ENCODE peak calls at places on chromosome 19, in ten cellular contexts. L is PC-9; X is CD8-positive, alpha-beta T cell; U is tibial artery; C is psoas muscle; N is fibroblast of lung; O is fibroblast of the aortic adventitia; T is mesothelial cell of epicardium; H is HFF-Myc; I is HL-60. Z is an unnamed sample.

GRCh38 chr19:38073806-38074685 is 150.0 kb downstream of the DPF1 start:
- DNase-seq in N (peak), C (no peak), U (no peak), I (no peak), H (no peak), T (no peak), L (no peak), X (no peak), O (no peak), Z (no peak)

GRCh38 chr19:47232422-47233211 is 1.6 kb upstream of the BBC3 start:
- DNase-seq in X (no peak), C (no peak), I (no peak), L (peak), U (no peak), H (peak), T (no peak), N (peak), O (peak), Z (peak)

GRCh38 chr19:16660763-16661479 is at the start of gene TMEM38A:
- DNase-seq in I (peak), T (peak), N (no peak), L (peak), U (peak), H (no peak), X (peak), C (peak), O (no peak), Z (no peak)

GRCh38 chr19:7418575-7418974 is 69.8 kb downstream of the ARHGEF18 start:
- DNase-seq in I (no peak), L (no peak), H (no peak), U (no peak), T (no peak), C (no peak), O (no peak), N (no peak), X (no peak), Z (no peak)

GRCh38 chr19:51808333-51808986 is 13.5 kb downstream of the FPR3 start:
- DNase-seq in O (peak), N (peak), C (no peak), X (no peak), I (no peak), H (peak), U (no peak), T (no peak), L (no peak), Z (no peak)

GRCh38 chr19:8626823-8627222 is 3.6 kb upstream of the NFILZ start:
- DNase-seq in X (no peak), L (no peak), C (no peak), H (no peak), T (no peak), N (no peak), I (no peak), U (no peak), O (no peak), Z (no peak)

GRCh38 chr19:29622191-29623070 is 16.3 kb downstream of the POP4 start:
- DNase-seq in T (no peak), N (no peak), C (peak), U (no peak), H (no peak), O (no peak), X (no peak), L (no peak), I (no peak), Z (no peak)

GRCh38 chr19:17775245-17775927 is 19.6 kb upstream of the B3GNT3 start:
- DNase-seq in T (no peak), U (no peak), H (no peak), N (no peak), O (peak), I (no peak), L (peak), X (no peak), C (no peak), Z (no peak)

GRCh38 chr19:3121396-3121795 is 14.4 kb upstream of the GNA15 start:
- DNase-seq in O (no peak), T (no peak), U (no peak), I (no peak), X (no peak), N (no peak), H (no peak), L (no peak), C (peak), Z (no peak)

GRCh38 chr19:47786566-47786965 is 8.1 kb downstream of the SELENOW start:
- DNase-seq in O (no peak), L (no peak), T (no peak), N (no peak), H (no peak), I (no peak), C (no peak), X (no peak), U (no peak), Z (no peak)

GRCh38 chr19:1422360-1422759 is 15.0 kb downstream of the DAZAP1 start:
- DNase-seq in I (no peak), L (no peak), T (no peak), C (no peak), X (no peak), N (no peak), H (no peak), O (no peak), U (no peak), Z (no peak)

GRCh38 chr19:21586341-21587116 is 81.1 kb downstream of the ZNF429 start:
- DNase-seq in H (no peak), O (no peak), C (peak), N (no peak), X (peak), L (peak), I (no peak), U (no peak), T (no peak), Z (no peak)

GRCh38 chr19:45161715-45162463 is 1.1 kb upstream of the NKPD1 start:
- DNase-seq in L (no peak), X (no peak), I (no peak), N (peak), T (no peak), O (peak), C (peak), H (no peak), U (no peak), Z (no peak)

GRCh38 chr19:39829702-39830275 is 4.2 kb downstream of the DYRK1B start:
- DNase-seq in O (no peak), C (no peak), N (no peak), X (no peak), U (no peak), T (no peak), L (no peak), I (no peak), H (no peak), Z (no peak)

GRCh38 chr19:58020985-58021384 is 12.8 kb upstream of the ZSCAN1 start:
- DNase-seq in O (no peak), X (no peak), T (no peak), H (no peak), N (no peak), I (no peak), L (no peak), U (no peak), C (no peak), Z (no peak)

GRCh38 chr19:17337675-17338439 is 504 bp downstream of the GTPBP3 start:
- DNase-seq in O (no peak), T (no peak), N (no peak), C (no peak), I (peak), L (no peak), X (no peak), H (no peak), U (no peak), Z (no peak)

GRCh38 chr19:55857974-55858373 is 21.6 kb downstream of the NLRP4 start:
- DNase-seq in T (no peak), X (no peak), O (no peak), H (no peak), I (no peak), L (no peak), N (no peak), U (no peak), C (no peak), Z (no peak)

GRCh38 chr19:52941941-52942370 is 18.7 kb upstream of the ZNF888 start:
- DNase-seq in C (peak), O (peak), T (no peak), L (peak), I (peak), U (peak), N (peak), X (peak), H (no peak), Z (peak)

GRCh38 chr19:34837262-34837661 is 64.2 kb upstream of the ZNF599 start:
- DNase-seq in O (no peak), N (no peak), I (no peak), U (no peak), X (no peak), T (no peak), L (no peak), C (no peak), H (no peak), Z (no peak)

GRCh38 chr19:34835952-34836351 is 62.9 kb upstream of the ZNF599 start:
- DNase-seq in T (no peak), C (no peak), O (no peak), N (no peak), H (no peak), I (no peak), X (no peak), L (no peak), U (no peak), Z (no peak)

GRCh38 chr19:34838248-34838647 is 65.2 kb upstream of the ZNF599 start:
- DNase-seq in T (no peak), C (no peak), L (no peak), U (no peak), H (no peak), I (no peak), O (no peak), X (no peak), N (peak), Z (no peak)

GRCh38 chr19:34841780-34842179 is 68.8 kb upstream of the ZNF599 start:
- DNase-seq in N (no peak), T (no peak), I (no peak), L (no peak), C (no peak), X (no peak), U (no peak), O (no peak), H (no peak), Z (no peak)

DNA sequence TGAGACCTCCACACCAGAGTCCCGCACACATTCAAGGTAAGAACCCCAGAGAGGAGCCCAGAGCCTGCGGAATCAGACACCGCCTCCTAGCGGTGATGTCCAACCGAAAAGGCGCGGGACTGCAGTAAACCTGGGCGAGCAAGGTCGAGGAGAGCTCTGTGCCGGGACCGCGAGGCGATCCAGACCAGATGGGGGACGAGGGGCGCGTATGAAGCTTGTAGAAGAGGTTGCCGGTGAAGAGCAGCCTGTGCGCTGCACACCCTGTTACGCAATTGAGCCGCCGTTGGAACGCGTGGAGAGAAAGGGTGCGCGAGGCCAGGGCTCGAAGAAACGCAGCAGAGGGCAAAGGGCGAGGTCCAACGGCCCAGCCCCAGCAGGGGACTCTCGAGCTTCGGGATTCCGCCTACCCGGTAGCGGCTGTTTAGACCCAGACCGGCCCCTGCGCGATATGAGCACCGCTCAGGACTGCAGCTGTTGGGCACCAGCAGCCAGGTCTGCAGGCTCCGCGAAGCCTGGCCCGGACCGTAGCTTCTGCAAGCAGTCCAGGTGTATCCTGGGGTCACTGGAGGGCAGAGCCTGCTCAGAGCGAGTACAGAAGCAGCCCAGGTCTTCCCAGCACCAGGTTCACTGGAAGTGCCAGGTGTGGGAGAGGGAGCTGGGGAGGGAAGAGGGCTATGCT is 65.9 kb upstream of the ZNF599 start:
- DNase-seq in T (no peak), C (no peak), U (no peak), I (no peak), H (no peak), L (no peak), X (no peak), O (peak), N (peak), Z (no peak)
- TF ChIP-seq CTCF in T (peak), C (peak), U (no peak), I (no peak), H (no peak), L (no peak), X (no peak), O (peak), N (peak), Z (peak)

DNA sequence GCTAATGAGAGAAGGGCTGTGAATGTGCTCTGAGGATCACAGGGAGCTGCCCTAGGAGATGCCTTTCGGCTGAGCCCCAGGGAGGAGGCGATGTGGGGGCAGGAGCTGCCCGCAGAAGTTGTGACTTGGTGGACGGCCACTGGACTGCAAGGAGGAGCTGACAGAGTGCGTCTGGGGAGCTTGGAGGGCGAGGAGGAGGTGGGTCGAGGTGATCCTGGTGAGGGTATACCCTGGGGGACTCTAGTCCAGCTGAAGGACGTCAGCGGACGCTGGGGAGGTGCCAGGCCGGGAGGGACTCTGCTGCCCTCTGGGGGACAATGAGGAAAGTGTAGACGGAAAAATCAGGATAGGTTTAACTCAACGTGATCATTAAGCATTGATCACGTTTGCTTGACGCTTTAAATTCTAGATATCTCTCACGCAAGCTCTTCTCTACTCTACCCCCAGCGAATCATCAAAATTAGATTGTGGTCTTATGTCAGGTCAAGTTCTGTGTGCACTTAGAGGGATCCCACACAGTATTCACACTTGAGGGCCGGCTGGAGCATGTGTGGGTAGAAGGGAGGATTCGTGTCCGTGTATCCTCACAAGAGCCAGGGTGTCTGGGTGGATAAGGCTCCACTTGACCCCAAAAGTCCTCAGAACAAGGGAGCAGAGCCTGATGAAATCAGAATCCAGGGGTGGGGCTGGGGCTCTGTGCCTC is 3.3 kb upstream of the CEACAM7 start:
- DNase-seq in T (no peak), I (no peak), H (no peak), X (no peak), N (no peak), C (no peak), L (no peak), O (no peak), U (no peak), Z (no peak)
- TF ChIP-seq CTCF in T (no peak), I (peak), H (peak), X (peak), N (peak), C (no peak), L (peak), O (peak), U (no peak), Z (peak)

GRCh38 chr19:14147797-14148605 is 11.6 kb upstream of the ASF1B start:
- DNase-seq in N (peak), X (peak), L (peak), U (peak), C (peak), H (no peak), I (no peak), O (peak), T (no peak), Z (no peak)

GRCh38 chr19:14150770-14151661 is 14.6 kb upstream of the ASF1B start:
- DNase-seq in I (no peak), L (no peak), T (no peak), H (no peak), O (no peak), X (no peak), U (no peak), N (no peak), C (no peak), Z (no peak)

GRCh38 chr19:14149509-14149994 is 13.2 kb upstream of the ASF1B start:
- DNase-seq in L (no peak), U (peak), C (peak), O (peak), N (peak), X (peak), H (no peak), I (no peak), T (no peak), Z (no peak)

GRCh38 chr19:14149011-14149410 is 12.6 kb upstream of the ASF1B start:
- DNase-seq in U (no peak), L (no peak), C (no peak), X (no peak), T (no peak), N (no peak), H (no peak), O (no peak), I (no peak), Z (no peak)

DNA sequence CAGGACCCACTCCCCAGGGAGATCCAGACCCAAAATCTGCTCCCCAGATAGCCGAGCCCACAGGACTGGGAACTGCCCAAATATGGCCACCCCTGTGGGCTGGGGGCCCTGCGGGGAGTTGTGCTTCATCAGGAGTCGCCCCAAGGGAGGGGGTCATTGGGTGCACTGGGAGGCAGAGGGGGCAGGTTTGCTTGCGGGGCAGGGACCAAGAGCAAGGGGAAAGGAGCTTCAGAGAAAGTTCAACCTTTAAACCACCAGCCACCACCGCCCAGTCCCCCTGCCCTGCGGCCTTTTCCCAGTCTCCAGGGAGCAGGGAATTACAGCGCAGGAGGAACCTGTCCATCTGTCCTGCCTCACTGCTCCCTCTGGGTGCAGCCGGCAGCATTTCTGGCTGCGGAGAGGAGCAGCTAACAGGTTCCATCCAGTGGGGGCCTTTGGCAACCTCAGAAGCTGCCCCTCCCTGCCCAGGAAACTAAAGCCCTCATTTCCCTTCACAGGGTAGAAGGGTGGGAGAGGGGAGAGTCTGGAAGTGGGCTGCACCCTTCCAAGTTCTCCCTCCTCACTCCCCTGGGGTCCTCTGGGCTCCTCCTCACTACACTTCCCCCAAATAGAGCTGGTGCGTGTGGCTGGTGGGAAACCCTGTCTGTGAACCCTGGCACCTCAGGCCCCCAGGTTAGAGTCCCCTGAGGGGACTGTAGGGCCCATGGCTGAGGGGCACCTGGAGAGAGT is 13.8 kb upstream of the ASF1B start:
- DNase-seq in X (no peak), T (no peak), C (no peak), L (no peak), I (no peak), H (no peak), U (no peak), N (no peak), O (no peak), Z (no peak)
- TF ChIP-seq CTCF in X (no peak), T (no peak), C (no peak), L (no peak), I (no peak), H (no peak), U (no peak), N (peak), O (no peak), Z (no peak)

GRCh38 chr19:48815870-48816501 is 5.2 kb upstream of the BCAT2 start:
- DNase-seq in H (no peak), T (no peak), I (no peak), L (peak), N (no peak), C (no peak), U (no peak), X (no peak), O (no peak), Z (peak)
- TF ChIP-seq CTCF in H (no peak), T (no peak), I (no peak), L (no peak), N (no peak), C (peak), U (no peak), X (no peak), O (no peak), Z (peak)

DNA sequence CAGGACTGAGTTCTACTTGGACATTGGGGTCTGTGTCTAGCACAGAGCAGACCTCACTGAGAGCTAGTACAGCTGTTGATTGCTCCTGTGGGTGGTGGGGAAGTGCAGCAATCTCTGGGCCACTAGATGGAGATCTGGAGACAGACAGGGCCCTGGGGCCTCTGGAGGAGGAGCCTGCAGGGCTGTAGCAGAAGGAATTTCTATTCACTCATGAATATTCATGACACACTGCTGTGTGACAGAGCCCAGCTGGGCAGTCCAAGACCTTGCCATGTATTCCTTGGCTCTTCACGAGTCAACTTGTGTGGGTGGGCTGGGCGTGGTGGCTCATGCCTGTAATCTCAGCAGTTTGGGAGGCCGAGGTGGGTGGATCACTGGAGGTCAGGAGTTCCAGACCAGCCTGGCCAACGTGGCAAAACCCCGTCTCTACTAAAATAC is 37.5 kb downstream of the SUGP2 start:
- DNase-seq in T (no peak), H (peak), I (no peak), X (no peak), U (no peak), N (peak), L (peak), O (peak), C (no peak), Z (peak)
- TF ChIP-seq CTCF in T (no peak), H (peak), I (peak), X (no peak), U (peak), N (peak), L (peak), O (peak), C (peak), Z (peak)

GRCh38 chr19:5503598-5503997 is 48.4 kb downstream of the ZNRF4 start:
- DNase-seq in H (no peak), L (no peak), N (no peak), O (no peak), C (no peak), U (no peak), X (no peak), I (no peak), T (no peak), Z (no peak)

GRCh38 chr19:5498817-5499535 is 43.8 kb downstream of the ZNRF4 start:
- DNase-seq in N (no peak), H (no peak), T (no peak), O (no peak), U (no peak), X (no peak), C (no peak), I (no peak), L (no peak), Z (no peak)

GRCh38 chr19:5501907-5502306 is 46.7 kb downstream of the ZNRF4 start:
- DNase-seq in H (no peak), U (no peak), O (no peak), T (no peak), X (no peak), N (no peak), I (no peak), C (no peak), L (no peak), Z (no peak)

GRCh38 chr19:5507056-5507624 is 51.9 kb downstream of the ZNRF4 start:
- DNase-seq in C (peak), U (no peak), N (no peak), X (no peak), H (no peak), T (no peak), O (no peak), I (no peak), L (no peak), Z (no peak)

DNA sequence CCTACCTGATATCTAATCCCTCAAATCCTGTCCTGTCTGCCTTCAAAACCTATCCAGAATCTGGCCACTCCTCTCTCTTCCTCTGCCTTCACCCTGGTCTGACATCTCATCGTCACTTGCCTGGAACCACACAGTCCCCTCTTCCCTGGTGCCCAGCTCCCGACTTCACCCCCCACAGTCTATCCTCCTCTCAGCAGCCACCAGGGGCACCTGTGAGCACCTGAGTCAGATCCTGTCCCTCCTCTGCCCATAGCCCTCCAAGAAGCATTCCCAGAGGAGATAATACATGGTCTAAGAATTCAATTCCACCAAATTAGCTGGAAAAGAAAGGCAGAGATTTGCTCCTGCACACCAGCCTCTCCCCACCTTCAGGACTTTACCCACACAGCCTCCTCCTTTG is 48.9 kb downstream of the ZNRF4 start:
- DNase-seq in U (no peak), N (no peak), C (no peak), X (no peak), T (no peak), O (no peak), H (no peak), L (no peak), I (no peak), Z (no peak)
- TF ChIP-seq CTCF in U (no peak), N (peak), C (no peak), X (no peak), T (no peak), O (no peak), H (peak), L (peak), I (no peak), Z (peak)